ENCODE peak calls at places on chromosomes 4 and X, in seven cellular contexts. H is K562, L is HCT116, W is HepG2, I is SK-N-SH, P is GM23338, M is GM12878. U is an unnamed sample.

GRCh38 chrX:56726609-56727008 is 2.4 kb upstream of the NBDY start:
- DNase-seq in H (peak), L (no peak), W (peak), I (peak), P (peak), M (no peak), U (no peak)

GRCh38 chrX:720858-721257 is 90.3 kb downstream of the SHOX start:
- DNase-seq in H (no peak), L (no peak), W (no peak), I (no peak), P (no peak), M (no peak), U (no peak)

GRCh38 chr4:30718889-30719252 is 1.3 kb upstream of the PCDH7 start:
- DNase-seq in H (no peak), L (no peak), W (no peak), I (peak), P (peak), M (no peak), U (no peak)

GRCh38 chr4:182413550-182413949 is 170.3 kb downstream of the TENM3 start:
- DNase-seq in H (no peak), L (no peak), W (no peak), I (no peak), P (no peak), M (no peak), U (no peak)

GRCh38 chr4:1187182-1187581 is 14.8 kb upstream of the SPON2 start:
- DNase-seq in H (no peak), L (no peak), W (no peak), I (no peak), P (no peak), M (no peak), U (no peak)

GRCh38 chr4:83054928-83055327 is 19.9 kb downstream of the COPS4 start:
- DNase-seq in H (no peak), L (peak), W (no peak), I (peak), P (no peak), M (no peak), U (no peak)

GRCh38 chrX:123464709-123465108 is 268.1 kb downstream of the THOC2 start:
- DNase-seq in H (peak), L (no peak), W (peak), I (no peak), P (no peak), M (no peak), U (no peak)

GRCh38 chrX:134670241-134670811 is 12.1 kb upstream of the PLAC1 start:
- DNase-seq in H (peak), L (no peak), W (peak), I (no peak), P (peak), M (no peak), U (no peak)

DNA sequence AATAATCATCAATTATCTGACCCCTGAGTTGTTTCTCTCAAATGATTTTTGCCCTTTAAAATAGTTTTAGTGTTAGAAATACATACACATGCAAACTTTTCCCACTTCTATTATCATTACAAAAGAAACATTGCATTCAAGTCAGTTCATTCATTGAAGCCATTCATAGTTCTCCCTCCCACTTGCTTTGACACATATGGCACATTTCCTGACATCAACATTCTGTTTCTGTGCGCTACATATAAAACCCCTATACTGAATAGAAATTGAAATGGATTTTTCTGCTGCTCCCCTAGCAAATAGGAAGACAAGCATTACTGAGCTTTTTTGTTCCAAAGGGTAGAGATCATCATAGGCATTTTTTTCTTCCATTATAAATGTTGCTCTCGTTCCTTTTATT is 497.9 kb upstream of the PCDH10 start:
- DNase-seq in H (no peak), L (no peak), W (no peak), I (no peak), P (no peak), M (no peak), U (no peak)
- TF ChIP-seq POLR2AphosphoS5 in H (no peak), L (no peak), W (no peak), I (no peak), P (no peak), M (no peak), U (no peak)

DNA sequence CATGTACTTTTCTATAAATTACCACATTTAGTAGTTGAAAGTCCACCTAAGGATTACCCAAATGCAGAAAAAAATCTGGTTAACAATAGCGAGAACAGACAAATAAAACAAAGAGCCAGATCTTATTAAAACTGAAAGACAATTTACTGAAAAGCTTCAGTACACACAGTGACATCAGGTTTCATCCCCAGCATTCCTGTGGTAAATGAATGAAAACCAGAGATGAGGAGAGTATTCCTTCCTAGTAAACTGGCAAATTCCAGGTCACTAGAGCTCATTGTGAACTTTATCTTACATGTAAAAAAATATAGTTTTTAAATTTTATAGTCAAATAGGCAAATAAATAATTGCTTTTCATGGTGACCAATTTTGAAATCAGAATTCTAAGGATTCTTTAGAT is 1290.5 kb downstream of the ADGRL3 start:
- DNase-seq in H (no peak), L (no peak), W (no peak), I (no peak), P (no peak), M (no peak), U (no peak)
- TF ChIP-seq REST in H (no peak), L (no peak), W (no peak), I (no peak), P (no peak), M (no peak), U (no peak)

DNA sequence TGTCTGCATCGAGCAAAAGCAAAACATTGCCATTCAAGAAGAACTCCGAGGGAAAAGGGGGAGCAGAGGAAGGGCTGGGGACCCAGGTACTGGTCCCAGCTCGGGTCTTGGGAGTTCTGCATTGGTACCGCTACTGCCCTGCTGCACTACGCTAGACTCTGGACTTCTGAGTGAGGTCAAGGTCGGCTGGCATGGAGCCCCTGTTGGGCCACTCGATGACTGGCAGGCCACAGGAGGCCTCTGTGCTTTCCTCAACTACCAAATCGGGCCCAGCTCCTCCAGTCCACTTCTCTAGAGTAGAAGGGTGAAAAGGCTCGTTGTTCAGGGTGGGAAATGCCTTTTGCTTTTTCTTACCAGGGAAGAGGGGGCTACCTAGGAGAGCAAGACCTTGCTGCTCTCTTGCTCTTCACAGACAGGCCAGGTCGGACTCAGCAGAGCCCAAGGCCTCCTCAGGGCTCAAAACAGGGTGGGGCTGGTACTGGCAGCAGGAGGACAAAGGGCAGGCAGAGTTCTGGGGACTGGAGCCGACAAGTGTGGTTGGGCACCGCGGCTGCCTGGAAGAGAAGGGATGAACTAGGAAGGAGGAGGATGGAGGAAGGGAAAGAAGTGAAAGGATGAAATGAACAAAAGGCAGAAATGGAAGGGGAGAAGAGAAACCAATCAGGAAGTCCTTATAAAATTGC is 8.9 kb upstream of the IRAK1 start:
- DNase-seq in H (no peak), L (no peak), W (no peak), I (no peak), P (no peak), M (no peak), U (no peak)
- TF ChIP-seq POLR2AphosphoS5 in H (no peak), L (no peak), W (no peak), I (no peak), P (no peak), M (no peak), U (no peak)

GRCh38 chr4:40550900-40551546 is 78.6 kb downstream of the RBM47 start:
- DNase-seq in H (peak), L (peak), W (peak), I (no peak), P (peak), M (peak), U (peak)
- TF ChIP-seq REST in H (no peak), L (no peak), W (no peak), I (no peak), P (no peak), M (no peak), U (no peak)

GRCh38 chrX:17859609-17860178 is 1.4 kb downstream of the RAI2 start:
- DNase-seq in H (no peak), L (no peak), W (no peak), I (peak), P (peak), M (no peak), U (no peak)
- TF ChIP-seq POLR2AphosphoS5 in H (no peak), L (no peak), W (no peak), I (no peak), P (no peak), M (no peak), U (no peak)